ENCODE peak calls at places on chromosomes 11 and 22, in four cellular contexts. Y, Z, E and R are unnamed samples.
A peak's percentile ranks its signal among the peaks of the same experiment; 100 is the strongest.

GRCh38 chr11:130609121-130610035 is 160.9 kb downstream of the ADAMTS15 start:
- DNase-seq in Y (no peak), E (no peak), Z (no peak), R (peak; percentile 39)

GRCh38 chr22:20128902-20129746 is 2.5 kb upstream of the ZDHHC8 start:
- DNase-seq in E (no peak), Y (peak; percentile 49), Z (no peak), R (peak; percentile 92)

GRCh38 chr11:119207300-119207570 is 1.1 kb downstream of the CBL start:
- DNase-seq in Y (no peak), Z (no peak), E (no peak), R (no peak)

GRCh38 chr11:34490304-34490703 is 23.3 kb downstream of the ELF5 start:
- DNase-seq in Z (no peak), Y (no peak), E (no peak), R (no peak)

GRCh38 chr11:113778111-113778910 is 1.3 kb upstream of the CLDN25 start:
- DNase-seq in E (no peak), Z (no peak), Y (peak; percentile 40), R (no peak)

GRCh38 chr22:39725351-39726035 is 154.9 kb downstream of the CACNA1I start:
- DNase-seq in Y (no peak), E (no peak), Z (no peak), R (no peak)

GRCh38 chr11:74377689-74378088 is 20.5 kb downstream of the PGM2L1 start:
- DNase-seq in Y (no peak), Z (no peak), E (no peak), R (no peak)

GRCh38 chr11:81725691-81726090 is 1008.0 kb downstream of the FAM181B start:
- DNase-seq in Y (no peak), E (no peak), Z (no peak), R (no peak)

GRCh38 chr22:22111267-22111751 is 128.7 kb upstream of the TOP3B start:
- DNase-seq in Z (no peak), E (peak; percentile 38), Y (no peak), R (peak; percentile 96)

GRCh38 chr11:134669796-134670195 is 257.8 kb upstream of the B3GAT1 start:
- DNase-seq in Z (no peak), Y (no peak), E (no peak), R (no peak)

GRCh38 chr11:72741429-72741833 is 10.8 kb downstream of the ARAP1 start:
- DNase-seq in E (no peak), Z (no peak), Y (peak; percentile 56), R (peak; percentile 68)

GRCh38 chr11:8631395-8632110 is 37.5 kb upstream of the STK33 start:
- DNase-seq in Z (no peak), E (no peak), Y (no peak), R (peak; percentile 17)

GRCh38 chr11:86798988-86799387 is 1.4 kb upstream of the PRSS23 start:
- DNase-seq in Z (no peak), Y (no peak), E (no peak), R (no peak)

GRCh38 chr11:36265793-36266628 is 23.2 kb downstream of the COMMD9 start:
- DNase-seq in Z (peak; percentile 19), Y (peak; percentile 16), E (no peak), R (peak; percentile 77)

GRCh38 chr22:23270212-23270733 is 90.0 kb downstream of the BCR start:
- DNase-seq in Y (no peak), E (no peak), Z (no peak), R (peak; percentile 61)

GRCh38 chr22:39496131-39496838 is 5.8 kb upstream of the MIEF1 start:
- DNase-seq in E (no peak), Y (peak; percentile 74), Z (peak; percentile 56), R (peak; percentile 37)

GRCh38 chr11:130979386-130979972 is 63.2 kb upstream of the SNX19 start:
- DNase-seq in E (no peak), Z (no peak), Y (no peak), R (peak; percentile 9)

GRCh38 chr11:61621917-61622585 is 41.2 kb upstream of the SYT7 start:
- DNase-seq in E (no peak), Y (no peak), Z (no peak), R (no peak)

GRCh38 chr22:19108807-19109197 is 13.4 kb downstream of the DGCR2 start:
- DNase-seq in E (no peak), Z (no peak), Y (no peak), R (peak; percentile 60)

GRCh38 chr11:69055212-69055586 is 6.5 kb downstream of the TPCN2 start:
- DNase-seq in Y (no peak), E (no peak), Z (no peak), R (no peak)

GRCh38 chr11:121762820-121763219 is 310.1 kb upstream of the SORL1-AS1 start:
- DNase-seq in E (no peak), Z (no peak), Y (no peak), R (no peak)

GRCh38 chr11:40306938-40307548 is 1152.4 kb downstream of the LRRC4C start:
- DNase-seq in E (peak; percentile 27), Y (peak; percentile 10), Z (no peak), R (peak; percentile 22)

GRCh38 chr11:69353696-69354544 is 60.0 kb downstream of the MYEOV start:
- DNase-seq in Z (no peak), Y (no peak), E (no peak), R (no peak)

GRCh38 chr22:20434264-20434751 is 3.3 kb downstream of the SCARF2 start:
- DNase-seq in Y (no peak), Z (no peak), E (no peak), R (no peak)

GRCh38 chr22:41564563-41564962 is 3.8 kb downstream of the CSDC2 start:
- DNase-seq in Y (no peak), Z (no peak), E (no peak), R (no peak)

GRCh38 chr11:3201677-3202181 is 16.9 kb downstream of the MRGPRG start:
- DNase-seq in Z (no peak), Y (no peak), E (no peak), R (no peak)

GRCh38 chr22:26457661-26458272 is 25.8 kb downstream of the HPS4 start:
- DNase-seq in Y (no peak), E (no peak), Z (no peak), R (no peak)

GRCh38 chr11:128244896-128245295 is 342.5 kb downstream of the ETS1 start:
- DNase-seq in Y (no peak), E (no peak), Z (no peak), R (no peak)

GRCh38 chr11:128239224-128239790 is 348.1 kb downstream of the ETS1 start:
- DNase-seq in Y (no peak), E (no peak), Z (no peak), R (no peak)

GRCh38 chr11:128236506-128237498 is 350.6 kb downstream of the ETS1 start:
- DNase-seq in E (no peak), Z (no peak), Y (no peak), R (no peak)

GRCh38 chr11:128238521-128239222 is 348.7 kb downstream of the ETS1 start:
- DNase-seq in Y (no peak), E (no peak), Z (no peak), R (no peak)

DNA sequence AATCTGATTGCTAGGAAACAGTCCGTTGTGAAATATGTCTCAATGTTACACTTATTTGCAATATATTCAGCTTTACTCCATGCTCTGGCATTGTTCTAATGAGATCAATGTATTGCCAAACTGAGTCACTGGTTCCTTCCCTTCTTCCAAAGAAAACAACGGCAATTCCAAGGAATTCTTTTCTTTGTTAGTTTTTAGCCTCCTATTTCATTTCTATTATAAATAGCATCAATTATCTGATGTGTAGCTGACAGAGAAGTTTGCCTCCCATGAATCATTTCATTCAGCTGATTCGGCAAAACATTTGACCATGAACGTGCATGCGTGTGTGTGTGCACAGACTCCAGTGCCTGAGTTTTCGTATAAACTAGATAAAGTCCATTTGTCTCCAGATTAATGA is 346.8 kb downstream of the ETS1 start:
- DNase-seq in Z (no peak), E (no peak), Y (no peak), R (no peak)
- TF ChIP-seq TCF7L2 in Z (no peak), E (no peak), Y (no peak), R (no peak)

GRCh38 chr22:49838771-49839717 is 11.4 kb upstream of the BRD1 start:
- DNase-seq in Z (no peak), E (no peak), Y (no peak), R (no peak)
- TF ChIP-seq TCF7L2 in Z (no peak), E (no peak), Y (no peak), R (no peak)

DNA sequence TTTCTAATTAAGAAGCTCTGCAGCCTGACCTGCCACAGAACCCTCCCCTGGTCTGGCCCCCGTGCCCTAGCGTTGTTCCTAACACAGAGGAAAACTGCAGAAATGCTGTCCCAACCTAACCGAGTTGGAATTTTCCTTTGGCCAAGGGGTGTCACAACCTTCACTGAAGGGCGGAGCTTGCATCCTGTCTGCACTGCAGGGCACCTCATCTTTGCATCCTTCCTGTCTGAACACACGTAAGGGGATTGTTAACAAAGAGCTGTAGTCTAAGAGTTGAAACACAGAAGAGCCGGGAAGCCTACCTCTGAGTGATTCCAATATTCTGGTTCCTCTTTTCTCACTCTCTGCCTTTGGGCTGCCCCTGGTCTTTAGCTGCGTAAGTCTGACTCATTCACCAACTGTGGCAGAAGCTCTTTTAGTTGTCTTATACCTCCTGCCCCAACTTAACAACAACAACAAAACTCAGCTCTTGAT is 1.6 kb downstream of the DIXDC1 start:
- DNase-seq in Z (no peak), Y (peak; percentile 76), E (no peak), R (no peak)
- TF ChIP-seq TCF7L2 in Z (no peak), Y (no peak), E (no peak), R (no peak)

DNA sequence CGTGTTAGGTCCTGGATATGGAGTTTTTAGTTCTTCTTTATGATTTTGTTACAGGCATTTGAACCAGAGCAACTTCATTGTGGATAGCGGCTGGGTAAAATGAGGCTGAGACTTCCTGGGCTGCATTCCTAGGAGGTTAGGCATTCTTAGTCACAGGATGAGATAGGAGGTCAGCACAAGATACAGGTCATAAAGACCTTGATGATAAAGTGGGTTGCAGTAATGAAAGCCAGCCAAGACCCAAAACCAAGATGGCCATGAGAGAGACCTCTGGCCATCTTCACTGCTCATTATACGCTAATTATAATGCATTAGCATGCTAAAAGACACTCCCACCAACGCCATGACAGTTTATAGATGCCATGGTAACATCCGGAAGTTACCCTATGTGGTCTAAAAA is 23.4 kb upstream of the CLMP start:
- DNase-seq in Y (no peak), E (no peak), Z (no peak), R (no peak)
- TF ChIP-seq TCF7L2 in Y (no peak), E (no peak), Z (no peak), R (no peak)

DNA sequence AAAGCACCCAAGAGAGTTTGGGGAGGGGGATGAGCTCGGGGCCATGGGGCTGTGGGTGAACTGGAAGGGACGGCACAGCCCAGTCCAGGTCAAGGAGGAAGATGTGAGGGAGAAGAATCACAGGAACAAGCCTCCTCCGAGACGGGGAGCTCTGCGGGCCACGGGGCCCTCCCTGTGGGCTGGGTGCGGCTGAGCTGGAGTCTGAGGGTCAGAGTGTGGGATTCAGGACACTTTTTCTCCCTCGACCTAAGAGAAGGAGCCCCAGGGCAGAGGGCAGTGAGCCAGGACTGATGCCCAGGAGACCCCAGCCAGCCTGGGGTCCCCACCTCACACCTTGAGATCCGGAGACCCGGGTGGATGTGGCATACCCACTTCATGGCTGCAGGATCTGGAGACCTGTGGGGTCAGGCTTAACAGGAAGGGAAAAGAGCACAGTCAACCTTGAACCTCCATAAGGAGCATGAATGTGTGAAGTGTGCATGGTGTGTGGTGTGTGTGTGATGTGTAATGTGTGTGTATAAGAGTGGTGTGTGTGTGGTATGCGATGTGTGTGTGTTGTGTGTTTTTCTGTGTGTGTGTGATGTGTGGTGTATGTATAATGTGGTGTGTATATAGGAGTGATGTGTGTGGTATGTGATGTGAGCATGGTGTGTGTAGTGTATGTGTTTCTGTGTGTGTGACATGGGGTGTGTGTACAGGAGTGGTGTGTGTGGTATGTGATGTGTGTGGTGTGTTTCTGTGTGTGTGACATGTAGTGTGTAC is 504.6 kb downstream of the BRD1 start:
- DNase-seq in E (no peak), Y (no peak), Z (no peak), R (no peak)
- TF ChIP-seq TCF7L2 in E (no peak), Y (no peak), Z (no peak), R (no peak)

GRCh38 chr22:47149976-47150375 is 387.5 kb downstream of the TBC1D22A start:
- DNase-seq in Z (no peak), E (no peak), Y (no peak), R (no peak)
- TF ChIP-seq TCF7L2 in Z (no peak), E (no peak), Y (no peak), R (no peak)